ENCODE peak calls at places on chromosomes 7 and 10, in eight cellular contexts. W is upper lobe of right lung; A is activated CD8-positive, alpha-beta memory T cell treated with anti-CD3 and anti-CD28 coated beads for 24 hours; M is left lobe of liver; E is breast epithelium; Z is CD4-positive, alpha-beta T cell; R is IMR-90; Y is SW480. N is an unnamed sample.
A peak's percentile ranks its signal among the peaks of the same experiment; 100 is the strongest.

GRCh38 chr7:155377837-155378579 is 79.9 kb upstream of the EN2 start:
- DNase-seq in E (no peak), Z (no peak), Y (no peak), A (no peak), M (no peak), R (peak; percentile 10), W (no peak), N (no peak)

GRCh38 chr7:54712777-54713176 is 46.2 kb downstream of the SEC61G start:
- DNase-seq in Y (no peak), E (no peak), M (no peak), R (no peak), A (no peak), W (no peak), Z (no peak), N (no peak)

GRCh38 chr10:60708666-60709065 is 69.6 kb upstream of the CDK1 start:
- DNase-seq in E (no peak), Y (no peak), Z (no peak), M (no peak), A (no peak), W (no peak), R (no peak), N (no peak)

GRCh38 chr10:43230909-43231522 is 35.8 kb downstream of the RASGEF1A start:
- DNase-seq in W (peak; percentile 49), R (no peak), M (peak; percentile 29), A (no peak), Y (no peak), Z (no peak), E (no peak), N (no peak)

GRCh38 chr10:123069271-123069670 is 60.5 kb downstream of the ACADSB start:
- DNase-seq in E (no peak), M (no peak), Z (no peak), W (no peak), A (no peak), R (no peak), Y (no peak), N (no peak)

GRCh38 chr10:44180321-44181154 is 204.4 kb downstream of the CXCL12 start:
- DNase-seq in M (no peak), E (peak; percentile 47), R (peak; percentile 95), Y (peak; percentile 50), A (no peak), Z (no peak), W (no peak), N (no peak)

GRCh38 chr10:60032723-60033122 is 126.4 kb upstream of the CCDC6 start:
- DNase-seq in M (peak; percentile 48), Z (no peak), R (peak; percentile 36), W (no peak), A (no peak), Y (peak; percentile 54), E (peak; percentile 50), N (peak; percentile 67)

GRCh38 chr10:64365663-64366062 is 844.5 kb downstream of the REEP3 start:
- DNase-seq in A (no peak), E (no peak), R (no peak), W (no peak), M (no peak), Z (no peak), Y (no peak), N (no peak)

GRCh38 chr10:98363188-98363587 is 51.8 kb downstream of the PYROXD2 start:
- DNase-seq in M (no peak), Y (no peak), E (peak; percentile 50), R (no peak), W (no peak), A (no peak), Z (no peak), N (no peak)

GRCh38 chr7:148209643-148210042 is 380.9 kb upstream of the C7orf33 start:
- DNase-seq in Y (no peak), E (no peak), Z (no peak), W (no peak), R (no peak), A (no peak), M (no peak), N (no peak)

GRCh38 chr10:120495226-120495625 is 38.2 kb downstream of the PLPP4 start:
- DNase-seq in Y (no peak), W (no peak), A (no peak), E (no peak), Z (no peak), R (no peak), M (no peak), N (no peak)

GRCh38 chr10:118956253-118957140 is 73.0 kb upstream of the NANOS1 start:
- DNase-seq in E (peak; percentile 13), Z (no peak), A (peak; percentile 47), M (peak; percentile 35), Y (no peak), W (no peak), R (no peak), N (no peak)

GRCh38 chr10:35607475-35608316 is 2.6 kb downstream of the GJD4 start:
- DNase-seq in A (peak; percentile 58), W (no peak), Y (no peak), R (no peak), Z (no peak), M (no peak), E (no peak), N (no peak)